ENCODE peak calls at places on chromosomes 3 and 15, in five cellular contexts. G is mesenchymal stem cell, S is neuronal stem cell, D is H9, Q is H1. P is an unnamed sample.

GRCh38 chr15:27769652-27770051 is 329.5 kb downstream of the OCA2 start:
- DNase-seq in G (no peak), D (no peak), Q (no peak), S (no peak), P (no peak)

GRCh38 chr15:93071469-93071891 is 17.5 kb downstream of the RGMA start:
- DNase-seq in G (no peak), S (no peak), Q (no peak), D (no peak), P (no peak)

GRCh38 chr3:65343736-65344135 is 655.9 kb upstream of the ADAMTS9 start:
- DNase-seq in S (no peak), G (no peak), D (no peak), Q (no peak), P (no peak)

GRCh38 chr15:68003297-68003696 is 50.8 kb upstream of the PIAS1 start:
- DNase-seq in Q (no peak), D (no peak), S (no peak), G (no peak), P (peak; percentile 92)

GRCh38 chr15:52291204-52291603 is 4.4 kb downstream of the MYO5C start:
- DNase-seq in G (no peak), D (no peak), S (no peak), Q (no peak), P (no peak)

GRCh38 chr3:101066776-101067175 is 73.6 kb upstream of the ABI3BP start:
- DNase-seq in D (no peak), G (peak; percentile 11), Q (no peak), S (no peak), P (peak; percentile 39)

GRCh38 chr3:43071313-43071893 is 34.5 kb downstream of the POMGNT2 start:
- DNase-seq in S (no peak), G (no peak), D (peak; percentile 59), Q (peak; percentile 27), P (no peak)

GRCh38 chr15:23686466-23687142 is 501 bp downstream of the NDN start:
- DNase-seq in G (peak; percentile 15), S (no peak), D (peak; percentile 26), Q (no peak), P (no peak)

GRCh38 chr15:45112592-45113379 is 1.2 kb downstream of the DUOX2 start:
- DNase-seq in S (no peak), Q (no peak), D (peak; percentile 47), G (no peak), P (no peak)

GRCh38 chr3:183692436-183692835 is 5.2 kb upstream of the YEATS2 start:
- DNase-seq in Q (no peak), S (no peak), G (no peak), D (no peak), P (peak; percentile 98)

GRCh38 chr3:71503525-71504249 is 79.8 kb downstream of the FOXP1 start:
- DNase-seq in Q (no peak), G (no peak), D (no peak), S (no peak), P (peak; percentile 64)

GRCh38 chr3:106345353-106346027 is 476.7 kb upstream of the CBLB start:
- DNase-seq in Q (no peak), D (no peak), G (peak; percentile 99), S (no peak), P (peak; percentile 63)

GRCh38 chr15:33700695-33701303 is 267.5 kb upstream of the CHRM5 start:
- DNase-seq in D (peak; percentile 87), Q (peak; percentile 65), G (peak; percentile 79), S (peak; percentile 80), P (peak; percentile 69)

GRCh38 chr3:162666835-162667234 is 1170.2 kb downstream of the OTOL1 start:
- DNase-seq in G (no peak), D (no peak), Q (no peak), S (no peak), P (no peak)

GRCh38 chr3:153162513-153163348 is 705 bp downstream of the RAP2B start:
- DNase-seq in S (peak; percentile 49), Q (no peak), D (peak; percentile 37), G (peak; percentile 57), P (peak; percentile 58)

GRCh38 chr15:78111788-78112187 is 19.4 kb downstream of the SH2D7 start:
- DNase-seq in Q (no peak), D (no peak), S (no peak), G (no peak), P (no peak)

GRCh38 chr3:119310052-119310451 is 15.9 kb downstream of the ARHGAP31 start:
- DNase-seq in Q (no peak), G (peak; percentile 94), S (peak; percentile 50), D (no peak), P (peak; percentile 66)

GRCh38 chr15:34330279-34330678 is 7.3 kb downstream of the SLC12A6 start:
- DNase-seq in G (no peak), Q (no peak), S (no peak), D (no peak), P (no peak)

GRCh38 chr3:194872669-194872977 is 186.9 kb downstream of the FAM43A start:
- DNase-seq in D (peak; percentile 47), Q (no peak), G (peak; percentile 41), S (no peak), P (peak; percentile 51)

GRCh38 chr3:184360070-184360833 is 1.2 kb downstream of the CLCN2 start:
- DNase-seq in S (no peak), D (peak; percentile 20), Q (no peak), G (no peak), P (no peak)

GRCh38 chr3:33315826-33316225 is 38.6 kb downstream of the FBXL2 start:
- DNase-seq in Q (no peak), S (no peak), D (no peak), G (peak; percentile 30), P (no peak)

GRCh38 chr3:20945892-20946291 is 759.9 kb upstream of the SGO1 start:
- DNase-seq in D (no peak), Q (no peak), S (no peak), G (no peak), P (no peak)

GRCh38 chr3:114417265-114417664 is 123.4 kb downstream of the TIGIT start:
- DNase-seq in S (no peak), D (no peak), G (no peak), Q (no peak), P (no peak)

GRCh38 chr3:61805510-61806080 is 244.2 kb downstream of the PTPRG start:
- DNase-seq in Q (no peak), D (no peak), S (no peak), G (no peak), P (no peak)

GRCh38 chr3:98890181-98890882 is 11.2 kb downstream of the DCBLD2 start:
- DNase-seq in D (no peak), Q (no peak), G (no peak), S (no peak), P (no peak)

GRCh38 chr3:98893740-98894139 is 7.8 kb downstream of the DCBLD2 start:
- DNase-seq in D (no peak), G (peak; percentile 33), Q (no peak), S (no peak), P (no peak)

GRCh38 chr3:98894791-98895576 is 6.5 kb downstream of the DCBLD2 start:
- DNase-seq in Q (no peak), D (no peak), G (no peak), S (no peak), P (no peak)

GRCh38 chr3:98890960-98891910 is 10.3 kb downstream of the DCBLD2 start:
- DNase-seq in G (peak; percentile 41), D (no peak), S (no peak), Q (no peak), P (no peak)

DNA sequence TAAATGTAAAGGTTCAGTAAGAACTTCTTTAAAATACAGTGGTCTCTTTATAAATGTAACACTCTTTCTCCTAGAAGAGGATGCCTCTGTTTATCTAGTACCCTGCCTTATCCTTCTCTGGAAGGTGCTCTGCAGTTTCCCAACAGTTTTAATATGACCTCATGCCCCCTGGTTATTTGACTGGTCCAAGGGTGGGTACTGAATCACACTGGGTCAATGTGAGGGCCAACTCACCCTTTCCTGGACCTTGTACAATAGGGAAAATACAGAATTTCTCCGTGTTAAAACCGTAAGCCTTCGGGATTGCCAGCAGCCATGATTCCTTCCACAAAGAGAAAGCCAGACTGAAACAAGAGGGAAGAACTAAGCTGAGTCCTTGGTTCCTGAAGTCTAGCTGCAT is 9.2 kb downstream of the DCBLD2 start:
- DNase-seq in G (no peak), S (no peak), Q (no peak), D (no peak), P (no peak)
- H2BK12ac ChIP-seq in G (no peak overlapping the region), S (no peak overlapping the region), Q (no peak overlapping the region), D (no peak overlapping the region), P (no peak overlapping the region)

GRCh38 chr15:36577082-36577481 is 2.3 kb upstream of the CDIN1 start:
- DNase-seq in D (no peak), S (no peak), G (no peak), Q (no peak), P (no peak)

GRCh38 chr15:36584511-36584910 is 5.1 kb downstream of the CDIN1 start:
- DNase-seq in Q (no peak), S (no peak), G (peak; percentile 57), D (no peak), P (no peak)

GRCh38 chr15:36585774-36586173 is 6.3 kb downstream of the CDIN1 start:
- DNase-seq in D (no peak), G (no peak), S (no peak), Q (no peak), P (peak; percentile 69)

GRCh38 chr15:36575266-36575665 is 4.2 kb upstream of the CDIN1 start:
- DNase-seq in G (no peak), D (no peak), Q (no peak), S (no peak), P (no peak)

DNA sequence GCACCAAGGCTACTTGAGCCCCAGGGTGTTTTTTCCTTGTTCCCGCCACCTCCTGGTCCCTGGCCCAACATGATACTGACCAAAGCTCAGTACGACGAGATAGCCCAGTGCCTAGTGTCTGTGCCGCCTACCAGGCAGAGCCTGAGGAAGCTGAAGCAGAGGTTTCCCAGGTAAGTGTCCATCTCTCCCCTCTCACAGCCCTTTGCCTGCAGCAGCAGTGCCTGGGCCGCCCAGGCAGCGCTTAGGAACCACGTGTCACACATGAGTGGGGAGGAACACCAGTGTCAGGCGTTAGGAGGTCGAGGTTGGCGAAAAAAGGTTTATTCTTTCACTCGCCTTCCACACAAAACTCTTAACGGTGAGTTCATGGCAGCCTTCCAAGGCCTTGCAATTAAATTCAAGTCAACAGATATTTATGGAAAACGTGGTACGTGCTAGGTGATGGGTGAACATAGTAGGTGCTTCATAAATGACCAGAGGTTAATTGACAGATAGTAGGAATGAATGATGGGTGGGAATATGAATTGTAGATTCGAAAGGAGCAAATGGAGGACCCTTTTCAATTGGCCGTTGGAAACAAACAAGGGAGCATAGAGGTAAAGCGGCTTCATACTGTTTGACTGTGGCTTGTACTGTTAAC is 486 bp downstream of the CDIN1 start:
- DNase-seq in S (no peak), Q (no peak), G (no peak), D (no peak), P (no peak)
- H2BK120ac ChIP-seq in S (no peak overlapping the region), Q (peak overlapping the region; percentile 11), G (peak overlapping the region; percentile 39), D (no peak overlapping the region), P (peak overlapping the region; percentile 67)

DNA sequence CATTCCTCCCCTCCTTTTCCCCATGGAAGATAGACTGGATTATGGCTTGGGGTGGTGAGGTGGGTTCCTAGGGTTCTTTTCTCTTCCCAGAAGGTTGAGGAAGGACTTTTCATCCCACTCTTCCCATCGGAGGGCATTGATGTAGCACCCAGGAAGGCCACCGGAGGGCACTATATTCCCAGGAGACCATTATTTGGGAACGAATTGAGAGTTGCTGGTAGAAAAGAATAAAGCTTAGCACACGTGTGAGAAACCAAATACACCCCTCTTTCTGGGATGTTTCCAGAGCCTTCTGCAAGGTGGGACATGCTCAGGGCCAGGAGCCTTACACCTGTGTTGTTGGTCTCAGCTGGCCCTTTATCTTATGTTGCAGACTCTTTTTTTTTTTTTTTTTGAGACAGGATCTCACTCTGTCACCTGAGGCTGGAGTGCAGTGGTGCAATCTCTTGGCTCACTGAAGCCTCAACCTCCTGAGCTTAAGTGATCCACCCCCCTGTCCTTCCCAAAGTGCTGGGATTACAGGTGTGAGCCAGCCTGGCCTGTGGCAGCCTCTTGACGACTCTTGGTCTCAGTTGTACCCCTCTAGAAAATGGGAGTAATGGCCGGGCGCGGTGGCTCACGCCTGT is 6.3 kb upstream of the CDC25A start:
- DNase-seq in G (peak; percentile 76), S (peak; percentile 79), D (peak; percentile 84), Q (peak; percentile 23), P (peak; percentile 83)
- H2BK12ac ChIP-seq in G (no peak overlapping the region), S (no peak overlapping the region), D (no peak overlapping the region), Q (no peak overlapping the region), P (no peak overlapping the region)

GRCh38 chr3:8518138-8518537 is 16.5 kb downstream of the LMCD1 start:
- DNase-seq in Q (no peak), D (no peak), G (peak; percentile 90), S (no peak), P (no peak)
- H2BK120ac ChIP-seq in Q (no peak overlapping the region), D (no peak overlapping the region), G (no peak overlapping the region), S (no peak overlapping the region), P (no peak overlapping the region)

P was measured in trophoblast cell.